ENCODE peak calls at places on chromosomes 11 and 22, in four cellular contexts. Z is SK-N-SH, K is GM12878, V is HepG2. J is an unnamed sample.

GRCh38 chr11:126336065-126336464 is 19.4 kb upstream of the ST3GAL4 start:
- DNase-seq in Z (no peak), K (no peak), V (no peak), J (no peak)

GRCh38 chr22:24061124-24061684 is 50.1 kb downstream of the CABIN1 start:
- DNase-seq in Z (no peak), K (no peak), V (no peak), J (no peak)

GRCh38 chr11:12285106-12285505 is 92.3 kb upstream of the PARVA start:
- DNase-seq in Z (no peak), K (no peak), V (no peak), J (no peak)

GRCh38 chr11:78391424-78391823 is 26.2 kb downstream of the GAB2 start:
- DNase-seq in Z (no peak), K (no peak), V (no peak), J (no peak)

GRCh38 chr11:122746611-122747305 is 91.2 kb downstream of the UBASH3B start:
- DNase-seq in Z (no peak), K (no peak), V (no peak), J (no peak)

GRCh38 chr11:87463486-87464102 is 425.9 kb downstream of the TMEM135 start:
- DNase-seq in Z (peak), K (no peak), V (peak), J (peak)

GRCh38 chr11:108751444-108751843 is 86.6 kb downstream of the DDX10 start:
- DNase-seq in Z (no peak), K (no peak), V (no peak), J (no peak)

GRCh38 chr11:33747969-33748368 is 11.7 kb upstream of the CD59 start:
- DNase-seq in Z (no peak), K (no peak), V (no peak), J (no peak)

GRCh38 chr11:34773826-34774225 is 142.4 kb downstream of the APIP start:
- DNase-seq in Z (no peak), K (no peak), V (no peak), J (no peak)

GRCh38 chr11:61603667-61604066 is 22.8 kb upstream of the SYT7 start:
- DNase-seq in Z (no peak), K (no peak), V (no peak), J (no peak)

GRCh38 chr11:13970986-13971385 is 8.5 kb downstream of the SPON1 start:
- DNase-seq in Z (peak), K (no peak), V (peak), J (no peak)

GRCh38 chr22:28006271-28006670 is 87.2 kb upstream of the PITPNB start:
- DNase-seq in Z (no peak), K (no peak), V (no peak), J (no peak)

GRCh38 chr11:68009391-68010000 is 631 bp upstream of the ALDH3B1 start:
- DNase-seq in Z (no peak), K (no peak), V (no peak), J (peak)

GRCh38 chr11:64121637-64122410 is 44.1 kb downstream of the MACROD1 start:
- DNase-seq in Z (no peak), K (no peak), V (no peak), J (no peak)

GRCh38 chr22:44689173-44689572 is 12.8 kb upstream of the PRR5 start:
- DNase-seq in Z (no peak), K (no peak), V (no peak), J (peak)

GRCh38 chr22:24106385-24107381 is 74.6 kb upstream of the SUSD2 start:
- DNase-seq in Z (no peak), K (peak), V (no peak), J (no peak)

GRCh38 chr11:108496643-108497256 is 1.4 kb downstream of the POGLUT3 start:
- DNase-seq in Z (no peak), K (no peak), V (no peak), J (peak)

GRCh38 chr22:20200411-20200810 is 49.6 kb upstream of the CCDC188 start:
- DNase-seq in Z (no peak), K (no peak), V (no peak), J (no peak)

GRCh38 chr11:31810779-31811647 is at the start of gene PAX6:
- DNase-seq in Z (peak), K (peak), V (peak), J (peak)

GRCh38 chr11:73869234-73869949 is 7.3 kb downstream of the COA4 start:
- DNase-seq in Z (no peak), K (no peak), V (no peak), J (no peak)

GRCh38 chr11:102831128-102831708 is 12.2 kb downstream of the MMP3 start:
- DNase-seq in Z (peak), K (no peak), V (peak), J (no peak)

GRCh38 chr11:75896843-75897419 is 81.9 kb downstream of the UVRAG start:
- DNase-seq in Z (peak), K (no peak), V (peak), J (peak)

GRCh38 chr22:37501610-37502341 is 15.6 kb upstream of the MFNG start:
- DNase-seq in Z (no peak), K (no peak), V (peak), J (peak)

GRCh38 chr11:119974051-119974450 is 163.9 kb downstream of the TRIM29 start:
- DNase-seq in Z (no peak), K (no peak), V (no peak), J (no peak)

GRCh38 chr11:20127671-20128527 is 32.4 kb downstream of the DBX1 start:
- DNase-seq in Z (peak), K (no peak), V (peak), J (peak)

GRCh38 chr11:125105921-125106320 is 5.5 kb downstream of the TMEM218 start:
- DNase-seq in Z (no peak), K (no peak), V (no peak), J (no peak)

GRCh38 chr11:66062408-66062807 is 7.7 kb upstream of the PACS1 start:
- DNase-seq in Z (no peak), K (no peak), V (no peak), J (no peak)

GRCh38 chr11:32438346-32438882 is 3.1 kb upstream of the WT1 start:
- DNase-seq in Z (no peak), K (no peak), V (no peak), J (no peak)

GRCh38 chr11:73269353-73270088 is 2.6 kb upstream of the P2RY6 start:
- DNase-seq in Z (no peak), K (no peak), V (no peak), J (no peak)

GRCh38 chr22:34429314-34429713 is 509.0 kb upstream of the LARGE1 start:
- DNase-seq in Z (no peak), K (no peak), V (no peak), J (no peak)

GRCh38 chr11:2273311-2273710 is 2.9 kb upstream of the ASCL2 start:
- DNase-seq in Z (no peak), K (no peak), V (no peak), J (no peak)

DNA sequence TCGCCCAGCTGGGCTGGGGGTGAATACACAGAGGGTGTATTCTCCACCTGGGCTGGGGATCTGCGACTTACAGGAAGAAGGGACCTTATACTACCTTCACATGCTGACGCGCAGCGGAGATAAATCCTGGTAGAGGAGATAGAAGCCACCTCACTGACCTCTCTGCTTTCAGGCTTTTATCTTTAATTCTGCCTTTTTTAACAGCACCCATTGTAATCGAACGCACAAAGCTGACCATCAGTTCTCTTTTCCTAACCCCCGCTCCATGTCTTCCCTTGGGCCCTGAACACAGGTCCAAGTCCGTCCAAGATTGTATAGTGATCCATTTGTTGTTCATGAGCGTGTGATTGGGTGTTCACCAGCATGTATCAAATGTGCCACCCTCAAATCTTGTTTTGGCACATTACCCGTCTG is 664 bp upstream of the LAMTOR1 start:
- DNase-seq in Z (no peak), K (no peak), V (no peak), J (no peak)
- TF ChIP-seq NFIC in Z (no peak), K (no peak), V (peak), J (no peak)

GRCh38 chr11:8917157-8917820 is 6.3 kb downstream of the AKIP1 start:
- DNase-seq in Z (no peak), K (no peak), V (peak), J (no peak)
- TF ChIP-seq NFIC in Z (peak), K (no peak), V (no peak), J (no peak)

GRCh38 chr11:116193321-116194114 is 579.3 kb downstream of the BUD13 start:
- DNase-seq in Z (peak), K (no peak), V (peak), J (no peak)
- TF ChIP-seq NFIC in Z (no peak), K (no peak), V (no peak), J (no peak)

GRCh38 chr11:110471315-110471714 is 41.6 kb downstream of the FDX1 start:
- DNase-seq in Z (no peak), K (no peak), V (no peak), J (no peak)
- TF ChIP-seq NFIC in Z (no peak), K (no peak), V (no peak), J (no peak)

GRCh38 chr11:95853862-95854261 is 63.6 kb downstream of the CEP57 start:
- DNase-seq in Z (no peak), K (no peak), V (no peak), J (no peak)

GRCh38 chr11:95850137-95850536 is 59.8 kb downstream of the CEP57 start:
- DNase-seq in Z (no peak), K (no peak), V (no peak), J (no peak)

GRCh38 chr11:95849087-95849825 is 59.0 kb downstream of the CEP57 start:
- DNase-seq in Z (peak), K (no peak), V (peak), J (peak)

GRCh38 chr11:95853138-95853537 is 62.8 kb downstream of the CEP57 start:
- DNase-seq in Z (no peak), K (no peak), V (no peak), J (no peak)
- TF ChIP-seq NFIC in Z (no peak), K (no peak), V (no peak), J (no peak)

GRCh38 chr11:96317576-96317975 is 25.4 kb downstream of the MAML2 start:
- DNase-seq in Z (no peak), K (no peak), V (no peak), J (no peak)

GRCh38 chr11:96315476-96315875 is 27.5 kb downstream of the MAML2 start:
- DNase-seq in Z (no peak), K (no peak), V (no peak), J (no peak)

GRCh38 chr11:96316869-96317268 is 26.1 kb downstream of the MAML2 start:
- DNase-seq in Z (no peak), K (no peak), V (no peak), J (no peak)

GRCh38 chr11:96313163-96313562 is 29.8 kb downstream of the MAML2 start:
- DNase-seq in Z (no peak), K (no peak), V (no peak), J (no peak)

DNA sequence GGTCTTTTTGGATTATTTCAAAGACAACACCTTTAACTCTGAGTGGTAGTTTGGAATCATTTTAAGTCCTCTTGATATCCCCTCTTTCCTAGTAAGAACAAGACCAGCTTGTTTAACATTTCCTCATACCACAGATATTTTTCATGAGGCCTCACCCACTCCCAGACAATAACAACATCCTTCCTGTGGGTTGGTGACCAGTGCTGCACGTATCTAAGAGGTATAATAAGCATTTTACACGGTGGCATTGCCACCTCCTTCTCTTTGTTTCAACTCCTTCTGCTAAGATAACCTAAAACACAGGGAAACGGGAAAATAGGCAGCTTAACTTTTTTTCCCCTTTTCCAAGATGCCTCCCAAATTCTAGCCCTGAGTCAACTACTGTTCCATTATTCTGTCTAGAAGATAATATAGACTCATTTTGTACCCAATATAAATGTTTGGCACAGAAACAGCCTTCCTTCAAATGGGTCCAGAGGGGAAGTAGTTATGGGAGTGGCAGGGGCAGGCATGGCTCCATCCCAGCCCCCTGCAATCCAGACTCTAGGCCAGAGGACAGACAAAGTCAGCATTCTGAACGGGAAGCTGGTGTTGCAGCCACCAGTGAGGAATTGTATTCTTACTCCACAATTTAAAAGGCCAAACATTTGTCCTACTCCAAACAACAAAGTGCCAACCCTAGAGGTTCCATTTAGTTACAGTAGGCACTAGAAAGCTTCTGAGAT is 28.5 kb downstream of the MAML2 start:
- DNase-seq in Z (no peak), K (no peak), V (no peak), J (no peak)
- TF ChIP-seq NFIC in Z (no peak), K (no peak), V (no peak), J (no peak)

GRCh38 chr11:130462101-130462885 is 13.8 kb downstream of the ADAMTS15 start:
- DNase-seq in Z (no peak), K (no peak), V (no peak), J (no peak)
- TF ChIP-seq NFIC in Z (no peak), K (no peak), V (no peak), J (no peak)

GRCh38 chr11:18773681-18774080 is 17.9 kb downstream of the PTPN5 start:
- DNase-seq in Z (no peak), K (no peak), V (no peak), J (no peak)

GRCh38 chr11:18774801-18775200 is 16.8 kb downstream of the PTPN5 start:
- DNase-seq in Z (no peak), K (no peak), V (no peak), J (no peak)

GRCh38 chr11:18775492-18776292 is 15.9 kb downstream of the PTPN5 start:
- DNase-seq in Z (peak), K (no peak), V (peak), J (peak)

GRCh38 chr11:18778468-18778867 is 13.1 kb downstream of the PTPN5 start:
- DNase-seq in Z (no peak), K (no peak), V (no peak), J (no peak)

DNA sequence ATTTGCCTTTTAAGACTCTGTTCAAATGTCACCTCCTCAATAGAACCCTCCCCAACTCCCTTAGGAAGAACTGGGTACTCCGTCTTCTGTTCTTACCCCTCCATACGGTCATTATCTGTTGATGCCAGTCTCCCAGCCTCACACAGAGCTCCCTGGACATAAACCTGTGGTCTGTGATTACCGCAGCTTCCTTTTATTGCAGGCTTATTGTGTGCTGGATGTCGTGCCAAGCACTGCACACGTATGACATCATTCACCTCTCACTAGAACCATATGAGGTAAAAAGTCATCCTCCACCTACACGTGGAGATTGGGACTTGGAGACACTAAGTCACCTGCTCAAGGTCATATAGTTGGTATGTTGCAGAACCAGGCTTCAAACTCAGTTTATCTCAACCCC is 15.3 kb downstream of the PTPN5 start:
- DNase-seq in Z (no peak), K (no peak), V (no peak), J (no peak)
- TF ChIP-seq NFIC in Z (no peak), K (no peak), V (no peak), J (no peak)

GRCh38 chr11:116379185-116379828 is 393.5 kb downstream of the BUD13 start:
- DNase-seq in Z (no peak), K (no peak), V (peak), J (peak)
- TF ChIP-seq NFIC in Z (no peak), K (no peak), V (no peak), J (peak)

J was measured in K562.